ENCODE peak calls at places on chromosomes 16 and 17, in nine cellular contexts. U, H, V, X, A, T, Z, L and N are unnamed samples.

GRCh38 chr17:9115446-9116265 is 94.3 kb downstream of the NTN1 start:
- DNase-seq in V (no peak), U (peak; percentile 50), T (peak; percentile 81), Z (peak; percentile 6), X (no peak), H (peak; percentile 4), A (peak; percentile 59), L (peak; percentile 74), N (no peak)

GRCh38 chr17:40312131-40312731 is 3.3 kb downstream of the RARA start:
- DNase-seq in L (no peak), H (no peak), V (peak; percentile 59), U (peak; percentile 80), Z (no peak), T (no peak), X (peak; percentile 37), A (no peak), N (no peak)

GRCh38 chr17:58329035-58329807 is 626 bp upstream of the TSPOAP1 start:
- DNase-seq in X (peak; percentile 96), V (no peak), H (peak; percentile 38), A (no peak), Z (no peak), T (peak; percentile 46), L (no peak), U (no peak), N (peak; percentile 92)

GRCh38 chr17:1124896-1125774 is 54.6 kb downstream of the ABR start:
- DNase-seq in X (no peak), H (no peak), A (no peak), Z (no peak), U (no peak), L (no peak), T (no peak), V (no peak), N (no peak)

GRCh38 chr17:77420804-77421634 is 280.2 kb downstream of the SEC14L1 start:
- DNase-seq in X (no peak), U (peak; percentile 59), L (peak; percentile 74), T (peak; percentile 63), V (no peak), A (peak; percentile 88), H (no peak), Z (peak; percentile 93), N (peak; percentile 77)

GRCh38 chr17:75430159-75430748 is 24.8 kb upstream of the GRB2 start:
- DNase-seq in Z (peak; percentile 55), U (peak; percentile 75), V (peak; percentile 19), X (no peak), H (peak; percentile 90), L (peak; percentile 66), T (peak; percentile 87), A (no peak), N (no peak)

GRCh38 chr17:57109393-57110151 is 24.5 kb downstream of the AKAP1 start:
- DNase-seq in H (no peak), V (no peak), A (no peak), X (no peak), L (no peak), U (no peak), T (peak; percentile 42), Z (peak; percentile 5), N (no peak)

GRCh38 chr17:77227461-77228223 is 86.9 kb downstream of the SEC14L1 start:
- DNase-seq in T (no peak), X (no peak), A (no peak), V (no peak), U (no peak), L (no peak), H (no peak), Z (no peak), N (no peak)

GRCh38 chr17:70408768-70409167 is 239.4 kb downstream of the KCNJ2 start:
- DNase-seq in H (no peak), V (no peak), U (no peak), X (no peak), A (no peak), L (no peak), Z (no peak), T (no peak), N (no peak)

GRCh38 chr17:16417896-16418683 is 2.7 kb downstream of the TRPV2 start:
- DNase-seq in V (peak; percentile 37), Z (peak; percentile 28), H (no peak), T (no peak), L (peak; percentile 5), U (peak; percentile 54), A (peak; percentile 26), X (no peak), N (no peak)

GRCh38 chr17:32449963-32450362 is 5.7 kb downstream of the PSMD11 start:
- DNase-seq in A (no peak), X (no peak), V (no peak), U (no peak), L (no peak), T (no peak), Z (no peak), H (no peak), N (no peak)

GRCh38 chr17:78990349-78991016 is 10.8 kb upstream of the LGALS3BP start:
- DNase-seq in U (no peak), X (no peak), H (no peak), V (no peak), L (no peak), T (no peak), A (no peak), Z (no peak), N (no peak)

GRCh38 chr16:84018710-84019109 is 23.9 kb downstream of the SLC38A8 start:
- DNase-seq in U (no peak), Z (no peak), H (no peak), L (no peak), T (no peak), V (no peak), A (no peak), X (no peak), N (no peak)

DNA sequence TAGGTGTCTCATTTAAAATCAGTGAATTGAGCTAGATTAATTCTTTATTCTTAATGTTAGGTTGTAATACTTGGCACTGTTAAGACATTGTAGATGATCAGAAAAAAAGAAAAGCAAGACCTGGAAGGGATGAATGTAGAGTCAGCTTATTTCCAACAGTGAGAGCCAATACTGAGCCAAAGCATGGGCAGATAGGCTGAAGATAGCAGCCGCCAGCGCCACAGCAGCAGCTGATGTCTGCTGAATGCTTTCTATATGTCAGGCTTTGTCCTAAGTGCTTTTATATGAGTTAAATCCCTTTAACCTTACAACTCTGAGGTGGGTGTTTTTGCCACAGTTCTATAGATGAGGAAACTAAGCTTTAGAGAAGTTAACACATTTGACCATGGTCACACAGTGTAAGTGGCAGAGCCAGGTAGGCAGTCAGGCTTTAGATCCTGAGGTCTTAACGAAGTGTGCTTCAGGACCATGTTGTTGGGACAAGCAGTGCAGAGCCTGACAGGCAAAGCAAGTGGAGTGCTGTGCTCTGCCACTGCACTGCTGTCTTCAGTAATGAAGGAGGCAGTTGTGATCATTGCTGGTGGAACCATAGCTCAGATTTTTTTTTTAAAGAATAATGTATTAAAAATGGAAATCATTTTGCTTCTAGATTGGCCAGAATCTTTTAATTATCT is 25.9 kb downstream of the TNRC6A start:
- DNase-seq in X (no peak), U (no peak), L (no peak), H (no peak), A (no peak), T (peak; percentile 17), V (no peak), Z (no peak), N (no peak)
- H4K20me1 ChIP-seq in X (peaks cover 12% of the 10 kb centered on the region), U (peaks cover 41% of the 10 kb centered on the region), L (peaks cover 95% of the 10 kb centered on the region), H (peaks cover 72% of the 10 kb centered on the region), A (no peaks in the 10 kb centered on the region), T (peaks cover 100% of the 10 kb centered on the region), V (no peaks in the 10 kb centered on the region), Z (peaks cover 70% of the 10 kb centered on the region), N (peaks cover 4% of the 10 kb centered on the region)

GRCh38 chr16:86180244-86180643 is 281.3 kb downstream of the IRF8 start:
- DNase-seq in A (no peak), Z (no peak), X (no peak), T (no peak), U (no peak), V (no peak), H (no peak), L (no peak), N (no peak)
- H2AFZ ChIP-seq in A (no peak overlapping the region), Z (no peak overlapping the region), X (no peak overlapping the region), T (no peak overlapping the region), U (no peak overlapping the region), V (no peak overlapping the region), H (no peak overlapping the region), L (no peak overlapping the region), N (no peak overlapping the region)

GRCh38 chr16:27516360-27516759 is 33.4 kb downstream of the GTF3C1 start:
- DNase-seq in A (no peak), X (no peak), U (no peak), Z (no peak), T (no peak), H (no peak), V (no peak), L (no peak), N (no peak)

GRCh38 chr16:27526169-27526568 is 23.5 kb downstream of the GTF3C1 start:
- DNase-seq in A (peak; percentile 9), V (no peak), H (no peak), T (no peak), X (no peak), U (no peak), L (peak; percentile 26), Z (no peak), N (no peak)

GRCh38 chr16:27518226-27518625 is 31.5 kb downstream of the GTF3C1 start:
- DNase-seq in A (no peak), X (no peak), L (no peak), Z (no peak), H (no peak), T (no peak), V (no peak), U (no peak), N (no peak)

GRCh38 chr16:27520982-27521673 is 28.6 kb downstream of the GTF3C1 start:
- DNase-seq in U (no peak), V (no peak), A (peak; percentile 41), Z (peak; percentile 63), L (no peak), H (no peak), T (no peak), X (no peak), N (no peak)

GRCh38 chr16:27522173-27522707 is 27.5 kb downstream of the GTF3C1 start:
- DNase-seq in L (no peak), U (no peak), A (no peak), T (no peak), H (no peak), V (no peak), Z (no peak), X (no peak), N (no peak)
- TF ChIP-seq CTCF in L (no peak), U (no peak), A (no peak), T (no peak), H (no peak), V (no peak), Z (no peak), X (no peak), N (no peak)

GRCh38 chr17:41893384-41893783 is 25.4 kb downstream of the ACLY start:
- DNase-seq in H (no peak), U (no peak), Z (no peak), T (no peak), V (no peak), X (no peak), A (no peak), L (no peak), N (no peak)

GRCh38 chr17:41894791-41895331 is 23.9 kb downstream of the ACLY start:
- DNase-seq in U (peak; percentile 10), A (peak; percentile 87), Z (peak; percentile 90), X (no peak), V (peak; percentile 30), T (no peak), H (no peak), L (no peak), N (no peak)

GRCh38 chr17:41891135-41892065 is 26.2 kb upstream of the KLHL11 start:
- DNase-seq in L (no peak), T (no peak), A (no peak), Z (no peak), H (peak; percentile 29), X (no peak), U (no peak), V (no peak), N (no peak)

GRCh38 chr17:41896726-41897125 is 22.0 kb downstream of the ACLY start:
- DNase-seq in A (no peak), H (no peak), X (no peak), U (no peak), Z (no peak), L (no peak), T (no peak), V (no peak), N (no peak)

GRCh38 chr17:41895617-41896016 is 23.1 kb downstream of the ACLY start:
- DNase-seq in X (no peak), V (no peak), H (no peak), U (no peak), L (no peak), A (peak; percentile 40), T (no peak), Z (peak; percentile 27), N (no peak)
- H4K20me1 ChIP-seq in X (no peaks in the 10 kb centered on the region), V (no peaks in the 10 kb centered on the region), H (no peaks in the 10 kb centered on the region), U (peaks cover 7% of the 10 kb centered on the region), L (peaks cover 6% of the 10 kb centered on the region), A (no peaks in the 10 kb centered on the region), T (peaks cover 8% of the 10 kb centered on the region), Z (peaks cover 57% of the 10 kb centered on the region), N (no peaks in the 10 kb centered on the region)